ENCODE peak calls at places on chromosomes 6 and 20, in six cellular contexts. One of them, this sample, is unnamed.

GRCh38 chr6:21188505-21189223 is 404.9 kb upstream of the SOX4 start:
- DNase-seq in posterior cingulate gyrus: no peak
- DNase-seq in AG04450: no peak
- DNase-seq in A549: no peak
- DNase-seq in SK-N-DZ: no peak
- DNase-seq in iPS-NIHi11: no peak
- DNase-seq in this sample: no peak

GRCh38 chr6:31888281-31889258 is 8.9 kb downstream of the EHMT2 start:
- DNase-seq in iPS-NIHi11: peak
- DNase-seq in posterior cingulate gyrus: no peak
- DNase-seq in AG04450: no peak
- DNase-seq in SK-N-DZ: no peak
- DNase-seq in A549: no peak
- DNase-seq in this sample: no peak

GRCh38 chr6:111499269-111499793 is 16.3 kb upstream of the REV3L start:
- DNase-seq in AG04450: no peak
- DNase-seq in iPS-NIHi11: no peak
- DNase-seq in posterior cingulate gyrus: no peak
- DNase-seq in A549: no peak
- DNase-seq in SK-N-DZ: no peak
- DNase-seq in this sample: no peak

GRCh38 chr6:87419266-87419665 is 11.5 kb downstream of the CFAP206 start:
- DNase-seq in posterior cingulate gyrus: no peak
- DNase-seq in iPS-NIHi11: no peak
- DNase-seq in AG04450: no peak
- DNase-seq in A549: no peak
- DNase-seq in SK-N-DZ: no peak
- DNase-seq in this sample: no peak

GRCh38 chr6:128731249-128732165 is 151.4 kb upstream of the LAMA2 start:
- DNase-seq in SK-N-DZ: peak
- DNase-seq in iPS-NIHi11: peak
- DNase-seq in A549: peak
- DNase-seq in posterior cingulate gyrus: no peak
- DNase-seq in AG04450: peak
- DNase-seq in this sample: peak

GRCh38 chr6:140445474-140446004 is 1071.1 kb upstream of the CITED2 start:
- DNase-seq in A549: no peak
- DNase-seq in iPS-NIHi11: no peak
- DNase-seq in AG04450: no peak
- DNase-seq in posterior cingulate gyrus: no peak
- DNase-seq in SK-N-DZ: peak
- DNase-seq in this sample: no peak

GRCh38 chr6:44071670-44072451 is 55.4 kb downstream of the MRPL14 start:
- DNase-seq in A549: no peak
- DNase-seq in posterior cingulate gyrus: no peak
- DNase-seq in SK-N-DZ: no peak
- DNase-seq in iPS-NIHi11: no peak
- DNase-seq in AG04450: peak
- DNase-seq in this sample: no peak

GRCh38 chr6:170018422-170019258 is 267.2 kb downstream of the ERMARD start:
- DNase-seq in SK-N-DZ: no peak
- DNase-seq in A549: no peak
- DNase-seq in AG04450: no peak
- DNase-seq in iPS-NIHi11: no peak
- DNase-seq in posterior cingulate gyrus: no peak
- DNase-seq in this sample: no peak

GRCh38 chr20:43458422-43458924 is 777 bp downstream of the SRSF6 start:
- DNase-seq in AG04450: no peak
- DNase-seq in SK-N-DZ: no peak
- DNase-seq in posterior cingulate gyrus: no peak
- DNase-seq in A549: no peak
- DNase-seq in iPS-NIHi11: no peak
- DNase-seq in this sample: no peak

GRCh38 chr6:5303711-5304110 is 42.4 kb downstream of the FARS2 start:
- DNase-seq in posterior cingulate gyrus: no peak
- DNase-seq in AG04450: no peak
- DNase-seq in iPS-NIHi11: no peak
- DNase-seq in A549: no peak
- DNase-seq in SK-N-DZ: no peak
- DNase-seq in this sample: no peak

GRCh38 chr6:22098623-22099022 is 198.2 kb downstream of the PRL start:
- DNase-seq in AG04450: no peak
- DNase-seq in A549: no peak
- DNase-seq in posterior cingulate gyrus: no peak
- DNase-seq in SK-N-DZ: no peak
- DNase-seq in iPS-NIHi11: no peak
- DNase-seq in this sample: no peak

GRCh38 chr20:13041574-13042457 is 33.0 kb downstream of the SPTLC3 start:
- DNase-seq in A549: no peak
- DNase-seq in iPS-NIHi11: no peak
- DNase-seq in posterior cingulate gyrus: no peak
- DNase-seq in AG04450: no peak
- DNase-seq in SK-N-DZ: no peak
- DNase-seq in this sample: no peak

GRCh38 chr6:134427721-134428120 is 109.8 kb upstream of the SGK1 start:
- DNase-seq in A549: no peak
- DNase-seq in SK-N-DZ: no peak
- DNase-seq in AG04450: no peak
- DNase-seq in iPS-NIHi11: no peak
- DNase-seq in posterior cingulate gyrus: no peak
- DNase-seq in this sample: no peak